ENCODE peak calls at places on chromosomes 11 and 22, in five cellular contexts. One of them, this sample, is unnamed.

GRCh38 chr22:24095816-24096215 is 84.7 kb downstream of the CABIN1 start:
- DNase-seq in stimulated activated CD4-positive, alpha-beta T cell treated with anti-CD3 and anti-CD28 coated beads, Interleukin-1b, Interleukin-23, amount 100 ng/mL, for 4 hours: no peak
- DNase-seq in cardiac fibroblast: no peak
- DNase-seq in activated T-cell treated with anti-CD3 and anti-CD28 coated beads for 48 hours: no peak
- DNase-seq in Kasumi-1: no peak
- DNase-seq in this sample: no peak

GRCh38 chr22:27752771-27753170 is 48.8 kb downstream of the MN1 start:
- DNase-seq in stimulated activated CD4-positive, alpha-beta T cell treated with anti-CD3 and anti-CD28 coated beads, Interleukin-1b, Interleukin-23, amount 100 ng/mL, for 4 hours: no peak
- DNase-seq in Kasumi-1: no peak
- DNase-seq in cardiac fibroblast: peak; percentile 90
- DNase-seq in activated T-cell treated with anti-CD3 and anti-CD28 coated beads for 48 hours: no peak
- DNase-seq in this sample: no peak

GRCh38 chr11:132626446-132626845 is 905.9 kb downstream of the OPCML start:
- DNase-seq in cardiac fibroblast: no peak
- DNase-seq in activated T-cell treated with anti-CD3 and anti-CD28 coated beads for 48 hours: no peak
- DNase-seq in stimulated activated CD4-positive, alpha-beta T cell treated with anti-CD3 and anti-CD28 coated beads, Interleukin-1b, Interleukin-23, amount 100 ng/mL, for 4 hours: no peak
- DNase-seq in Kasumi-1: no peak
- DNase-seq in this sample: no peak

GRCh38 chr11:72553748-72554147 is 119.4 kb upstream of the CLPB start:
- DNase-seq in cardiac fibroblast: no peak
- DNase-seq in activated T-cell treated with anti-CD3 and anti-CD28 coated beads for 48 hours: peak; percentile 12
- DNase-seq in stimulated activated CD4-positive, alpha-beta T cell treated with anti-CD3 and anti-CD28 coated beads, Interleukin-1b, Interleukin-23, amount 100 ng/mL, for 4 hours: no peak
- DNase-seq in Kasumi-1: peak; percentile 37
- DNase-seq in this sample: peak; percentile 5

GRCh38 chr11:95682552-95682951 is 107.0 kb downstream of the FAM76B start:
- DNase-seq in cardiac fibroblast: no peak
- DNase-seq in Kasumi-1: no peak
- DNase-seq in activated T-cell treated with anti-CD3 and anti-CD28 coated beads for 48 hours: no peak
- DNase-seq in stimulated activated CD4-positive, alpha-beta T cell treated with anti-CD3 and anti-CD28 coated beads, Interleukin-1b, Interleukin-23, amount 100 ng/mL, for 4 hours: no peak
- DNase-seq in this sample: no peak

GRCh38 chr11:74626604-74627003 is 34.2 kb downstream of the POLD3 start:
- DNase-seq in activated T-cell treated with anti-CD3 and anti-CD28 coated beads for 48 hours: no peak
- DNase-seq in stimulated activated CD4-positive, alpha-beta T cell treated with anti-CD3 and anti-CD28 coated beads, Interleukin-1b, Interleukin-23, amount 100 ng/mL, for 4 hours: no peak
- DNase-seq in cardiac fibroblast: no peak
- DNase-seq in Kasumi-1: no peak
- DNase-seq in this sample: no peak

GRCh38 chr11:8317164-8317563 is 53.5 kb upstream of the LMO1 start:
- DNase-seq in activated T-cell treated with anti-CD3 and anti-CD28 coated beads for 48 hours: no peak
- DNase-seq in stimulated activated CD4-positive, alpha-beta T cell treated with anti-CD3 and anti-CD28 coated beads, Interleukin-1b, Interleukin-23, amount 100 ng/mL, for 4 hours: no peak
- DNase-seq in Kasumi-1: no peak
- DNase-seq in cardiac fibroblast: no peak
- DNase-seq in this sample: no peak

GRCh38 chr11:31813961-31814868 is 3.1 kb upstream of the PAX6 start:
- DNase-seq in Kasumi-1: no peak
- DNase-seq in cardiac fibroblast: no peak
- DNase-seq in stimulated activated CD4-positive, alpha-beta T cell treated with anti-CD3 and anti-CD28 coated beads, Interleukin-1b, Interleukin-23, amount 100 ng/mL, for 4 hours: no peak
- DNase-seq in activated T-cell treated with anti-CD3 and anti-CD28 coated beads for 48 hours: no peak
- DNase-seq in this sample: no peak

GRCh38 chr11:110710520-110711381 is 1.5 kb downstream of the ARHGAP20 start:
- DNase-seq in Kasumi-1: no peak
- DNase-seq in stimulated activated CD4-positive, alpha-beta T cell treated with anti-CD3 and anti-CD28 coated beads, Interleukin-1b, Interleukin-23, amount 100 ng/mL, for 4 hours: no peak
- DNase-seq in cardiac fibroblast: peak; percentile 28
- DNase-seq in activated T-cell treated with anti-CD3 and anti-CD28 coated beads for 48 hours: no peak
- DNase-seq in this sample: no peak

GRCh38 chr22:18950141-18950540 is 14.0 kb upstream of the PRODH start:
- DNase-seq in Kasumi-1: no peak
- DNase-seq in stimulated activated CD4-positive, alpha-beta T cell treated with anti-CD3 and anti-CD28 coated beads, Interleukin-1b, Interleukin-23, amount 100 ng/mL, for 4 hours: no peak
- DNase-seq in activated T-cell treated with anti-CD3 and anti-CD28 coated beads for 48 hours: no peak
- DNase-seq in cardiac fibroblast: no peak
- DNase-seq in this sample: no peak

GRCh38 chr11:34564406-34564805 is 50.8 kb upstream of the ELF5 start:
- DNase-seq in activated T-cell treated with anti-CD3 and anti-CD28 coated beads for 48 hours: no peak
- DNase-seq in cardiac fibroblast: peak; percentile 38
- DNase-seq in Kasumi-1: no peak
- DNase-seq in stimulated activated CD4-positive, alpha-beta T cell treated with anti-CD3 and anti-CD28 coated beads, Interleukin-1b, Interleukin-23, amount 100 ng/mL, for 4 hours: no peak
- DNase-seq in this sample: no peak

GRCh38 chr22:24153959-24154358 is 27.3 kb upstream of the SUSD2 start:
- DNase-seq in cardiac fibroblast: no peak
- DNase-seq in stimulated activated CD4-positive, alpha-beta T cell treated with anti-CD3 and anti-CD28 coated beads, Interleukin-1b, Interleukin-23, amount 100 ng/mL, for 4 hours: no peak
- DNase-seq in activated T-cell treated with anti-CD3 and anti-CD28 coated beads for 48 hours: no peak
- DNase-seq in Kasumi-1: no peak
- DNase-seq in this sample: no peak

GRCh38 chr22:47055921-47056320 is 293.5 kb downstream of the TBC1D22A start:
- DNase-seq in cardiac fibroblast: no peak
- DNase-seq in activated T-cell treated with anti-CD3 and anti-CD28 coated beads for 48 hours: no peak
- DNase-seq in stimulated activated CD4-positive, alpha-beta T cell treated with anti-CD3 and anti-CD28 coated beads, Interleukin-1b, Interleukin-23, amount 100 ng/mL, for 4 hours: no peak
- DNase-seq in Kasumi-1: no peak
- DNase-seq in this sample: no peak

GRCh38 chr22:48340727-48341709 is 1486.7 kb downstream of the BRD1 start:
- DNase-seq in activated T-cell treated with anti-CD3 and anti-CD28 coated beads for 48 hours: no peak
- DNase-seq in Kasumi-1: no peak
- DNase-seq in stimulated activated CD4-positive, alpha-beta T cell treated with anti-CD3 and anti-CD28 coated beads, Interleukin-1b, Interleukin-23, amount 100 ng/mL, for 4 hours: no peak
- DNase-seq in cardiac fibroblast: no peak
- DNase-seq in this sample: no peak

GRCh38 chr11:61603667-61604066 is 22.8 kb upstream of the SYT7 start:
- DNase-seq in Kasumi-1: no peak
- DNase-seq in activated T-cell treated with anti-CD3 and anti-CD28 coated beads for 48 hours: no peak
- DNase-seq in cardiac fibroblast: no peak
- DNase-seq in stimulated activated CD4-positive, alpha-beta T cell treated with anti-CD3 and anti-CD28 coated beads, Interleukin-1b, Interleukin-23, amount 100 ng/mL, for 4 hours: no peak
- DNase-seq in this sample: no peak

GRCh38 chr11:97107604-97108003 is 717.8 kb downstream of the JRKL start:
- DNase-seq in Kasumi-1: no peak
- DNase-seq in activated T-cell treated with anti-CD3 and anti-CD28 coated beads for 48 hours: no peak
- DNase-seq in stimulated activated CD4-positive, alpha-beta T cell treated with anti-CD3 and anti-CD28 coated beads, Interleukin-1b, Interleukin-23, amount 100 ng/mL, for 4 hours: no peak
- DNase-seq in cardiac fibroblast: no peak
- DNase-seq in this sample: no peak

GRCh38 chr22:26502688-26503561 is 9.3 kb downstream of the TFIP11 start:
- DNase-seq in activated T-cell treated with anti-CD3 and anti-CD28 coated beads for 48 hours: no peak
- DNase-seq in Kasumi-1: peak; percentile 96
- DNase-seq in cardiac fibroblast: peak; percentile 52
- DNase-seq in stimulated activated CD4-positive, alpha-beta T cell treated with anti-CD3 and anti-CD28 coated beads, Interleukin-1b, Interleukin-23, amount 100 ng/mL, for 4 hours: peak; percentile 24
- DNase-seq in this sample: peak; percentile 20

GRCh38 chr11:60764879-60765278 is 8.2 kb downstream of the MS4A15 start:
- DNase-seq in stimulated activated CD4-positive, alpha-beta T cell treated with anti-CD3 and anti-CD28 coated beads, Interleukin-1b, Interleukin-23, amount 100 ng/mL, for 4 hours: no peak
- DNase-seq in activated T-cell treated with anti-CD3 and anti-CD28 coated beads for 48 hours: no peak
- DNase-seq in cardiac fibroblast: no peak
- DNase-seq in Kasumi-1: no peak
- DNase-seq in this sample: no peak

GRCh38 chr11:2792376-2793250 is 92.8 kb upstream of the KCNQ1OT1 start:
- DNase-seq in Kasumi-1: no peak
- DNase-seq in cardiac fibroblast: no peak
- DNase-seq in stimulated activated CD4-positive, alpha-beta T cell treated with anti-CD3 and anti-CD28 coated beads, Interleukin-1b, Interleukin-23, amount 100 ng/mL, for 4 hours: no peak
- DNase-seq in activated T-cell treated with anti-CD3 and anti-CD28 coated beads for 48 hours: no peak
- DNase-seq in this sample: no peak

GRCh38 chr11:34997872-34998548 is 81.6 kb downstream of the PDHX start:
- DNase-seq in cardiac fibroblast: peak; percentile 69
- DNase-seq in stimulated activated CD4-positive, alpha-beta T cell treated with anti-CD3 and anti-CD28 coated beads, Interleukin-1b, Interleukin-23, amount 100 ng/mL, for 4 hours: no peak
- DNase-seq in activated T-cell treated with anti-CD3 and anti-CD28 coated beads for 48 hours: no peak
- DNase-seq in Kasumi-1: peak; percentile 67
- DNase-seq in this sample: no peak

GRCh38 chr22:45478108-45478771 is 24.4 kb upstream of the FBLN1 start:
- DNase-seq in cardiac fibroblast: peak; percentile 93
- DNase-seq in activated T-cell treated with anti-CD3 and anti-CD28 coated beads for 48 hours: no peak
- DNase-seq in Kasumi-1: no peak
- DNase-seq in stimulated activated CD4-positive, alpha-beta T cell treated with anti-CD3 and anti-CD28 coated beads, Interleukin-1b, Interleukin-23, amount 100 ng/mL, for 4 hours: no peak
- DNase-seq in this sample: no peak

GRCh38 chr11:20037358-20037757 is 122.9 kb downstream of the DBX1 start:
- DNase-seq in Kasumi-1: no peak
- DNase-seq in activated T-cell treated with anti-CD3 and anti-CD28 coated beads for 48 hours: no peak
- DNase-seq in cardiac fibroblast: no peak
- DNase-seq in stimulated activated CD4-positive, alpha-beta T cell treated with anti-CD3 and anti-CD28 coated beads, Interleukin-1b, Interleukin-23, amount 100 ng/mL, for 4 hours: no peak
- DNase-seq in this sample: no peak

GRCh38 chr11:123407124-123407995 is 22.7 kb upstream of the GRAMD1B start:
- DNase-seq in Kasumi-1: no peak
- DNase-seq in cardiac fibroblast: peak; percentile 85
- DNase-seq in activated T-cell treated with anti-CD3 and anti-CD28 coated beads for 48 hours: peak; percentile 39
- DNase-seq in stimulated activated CD4-positive, alpha-beta T cell treated with anti-CD3 and anti-CD28 coated beads, Interleukin-1b, Interleukin-23, amount 100 ng/mL, for 4 hours: peak; percentile 54
- DNase-seq in this sample: peak; percentile 80

GRCh38 chr11:76699461-76700091 is 29.0 kb upstream of the LRRC32 start:
- DNase-seq in stimulated activated CD4-positive, alpha-beta T cell treated with anti-CD3 and anti-CD28 coated beads, Interleukin-1b, Interleukin-23, amount 100 ng/mL, for 4 hours: no peak
- DNase-seq in activated T-cell treated with anti-CD3 and anti-CD28 coated beads for 48 hours: no peak
- DNase-seq in cardiac fibroblast: peak; percentile 15
- DNase-seq in Kasumi-1: no peak
- DNase-seq in this sample: no peak

GRCh38 chr11:132607575-132607974 is 924.7 kb downstream of the OPCML start:
- DNase-seq in activated T-cell treated with anti-CD3 and anti-CD28 coated beads for 48 hours: no peak
- DNase-seq in stimulated activated CD4-positive, alpha-beta T cell treated with anti-CD3 and anti-CD28 coated beads, Interleukin-1b, Interleukin-23, amount 100 ng/mL, for 4 hours: no peak
- DNase-seq in Kasumi-1: no peak
- DNase-seq in cardiac fibroblast: no peak
- DNase-seq in this sample: no peak

GRCh38 chr11:73760066-73760679 is 701 bp downstream of the RAB6A start:
- DNase-seq in Kasumi-1: no peak
- DNase-seq in stimulated activated CD4-positive, alpha-beta T cell treated with anti-CD3 and anti-CD28 coated beads, Interleukin-1b, Interleukin-23, amount 100 ng/mL, for 4 hours: no peak
- DNase-seq in activated T-cell treated with anti-CD3 and anti-CD28 coated beads for 48 hours: no peak
- DNase-seq in cardiac fibroblast: peak; percentile 43
- DNase-seq in this sample: no peak

GRCh38 chr11:101113540-101113939 is 16.1 kb downstream of the PGR start:
- DNase-seq in activated T-cell treated with anti-CD3 and anti-CD28 coated beads for 48 hours: no peak
- DNase-seq in stimulated activated CD4-positive, alpha-beta T cell treated with anti-CD3 and anti-CD28 coated beads, Interleukin-1b, Interleukin-23, amount 100 ng/mL, for 4 hours: no peak
- DNase-seq in Kasumi-1: no peak
- DNase-seq in cardiac fibroblast: no peak
- DNase-seq in this sample: no peak

This sample was measured in NCI-H1930.